ENCODE peak calls at places on chromosomes 3 and 15, in six cellular contexts. G is upper lobe of right lung; O is adrenal gland; V is ovary; D is CD8-positive, alpha-beta T cell; C is fibroblast of lung. S is an unnamed sample.

GRCh38 chr3:121998030-121998580 is 23.9 kb downstream of the ILDR1 start:
- DNase-seq in G (no peak), O (peak; percentile 33), V (no peak), D (no peak), C (peak; percentile 18), S (no peak)

GRCh38 chr3:98784666-98785600 is 21.8 kb downstream of the ST3GAL6 start:
- DNase-seq in G (no peak), O (no peak), V (no peak), D (no peak), C (peak; percentile 88), S (peak; percentile 22)

GRCh38 chr15:42163947-42164550 is 7.6 kb upstream of the PLA2G4F start:
- DNase-seq in G (no peak), O (peak; percentile 55), V (no peak), D (no peak), C (no peak), S (no peak)

GRCh38 chr3:99651561-99651960 is 13.2 kb downstream of the COL8A1 start:
- DNase-seq in G (no peak), O (peak; percentile 65), V (peak; percentile 31), D (no peak), C (peak; percentile 82), S (no peak)

GRCh38 chr15:38610748-38611147 is 46.1 kb upstream of the RASGRP1 start:
- DNase-seq in G (no peak), O (no peak), V (no peak), D (no peak), C (no peak), S (no peak)

GRCh38 chr3:60803156-60803555 is 448.1 kb downstream of the FHIT start:
- DNase-seq in G (no peak), O (no peak), V (no peak), D (no peak), C (no peak), S (no peak)

GRCh38 chr3:145903472-145904013 is 257.4 kb downstream of the PLOD2 start:
- DNase-seq in G (no peak), O (no peak), V (no peak), D (no peak), C (no peak), S (no peak)

GRCh38 chr3:16338124-16338523 is 73.1 kb downstream of the OXNAD1 start:
- DNase-seq in G (no peak), O (no peak), V (no peak), D (peak; percentile 64), C (no peak), S (no peak)

GRCh38 chr3:111913163-111913763 is 54.2 kb downstream of the PHLDB2 start:
- DNase-seq in G (no peak), O (no peak), V (no peak), D (no peak), C (no peak), S (no peak)

GRCh38 chr3:149333518-149333859 is at the start of gene TM4SF18:
- DNase-seq in G (no peak), O (no peak), V (no peak), D (no peak), C (no peak), S (no peak)

GRCh38 chr3:35263477-35263876 is 375.8 kb upstream of the ARPP21 start:
- DNase-seq in G (no peak), O (no peak), V (no peak), D (no peak), C (no peak), S (no peak)

GRCh38 chr3:153599685-153600084 is 437.7 kb downstream of the RAP2B start:
- DNase-seq in G (no peak), O (peak; percentile 23), V (no peak), D (no peak), C (peak; percentile 92), S (peak; percentile 71)

DNA sequence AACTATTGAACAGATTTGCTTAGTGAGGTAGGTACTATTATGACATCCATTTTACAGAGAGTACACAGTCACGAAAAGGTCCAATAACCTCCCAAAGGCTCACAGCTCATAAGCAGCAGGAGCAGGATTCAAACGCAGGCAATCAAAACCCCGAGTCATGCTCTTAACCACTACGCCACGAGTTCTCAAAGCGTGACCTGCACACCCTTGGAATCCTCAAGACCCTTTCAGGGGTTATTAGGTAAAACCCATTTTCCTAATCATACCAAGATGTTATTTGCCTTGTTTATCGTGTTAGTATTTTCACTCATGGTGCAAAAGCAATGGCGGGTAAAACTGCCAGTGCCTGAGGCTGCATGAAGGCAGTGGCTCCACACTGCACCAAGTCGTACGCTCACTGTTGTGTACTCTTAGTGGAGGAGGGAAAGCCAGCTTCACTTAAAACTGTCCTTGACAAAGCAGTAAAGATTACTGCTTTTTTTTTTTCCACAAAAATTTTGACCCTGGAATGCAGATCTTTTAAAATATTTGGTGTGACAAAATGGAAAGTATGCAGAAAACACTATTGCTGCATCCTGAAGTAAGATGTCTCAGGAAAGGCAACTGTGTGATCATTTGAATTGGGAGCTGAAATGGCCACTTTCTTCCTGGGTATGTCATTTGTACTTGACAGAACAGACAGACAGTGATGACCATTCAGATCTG is 96.1 kb downstream of the IGF2BP2 start:
- DNase-seq in G (no peak), O (no peak), V (no peak), D (no peak), C (no peak), S (peak; percentile 61)
- H3K27ac ChIP-seq in G (no peak overlapping the region), O (no peak overlapping the region), V (no peak overlapping the region), D (no peak overlapping the region), C (peak overlapping the region; percentile 65), S (peak overlapping the region; percentile 89)

GRCh38 chr3:191342391-191342790 is 12.1 kb upstream of the UTS2B start:
- DNase-seq in G (no peak), O (no peak), V (no peak), D (no peak), C (no peak), S (no peak)
- H3K4me1 ChIP-seq in G (peaks cover 58% of the 10 kb centered on the region), O (peaks cover 33% of the 10 kb centered on the region), V (peaks cover 19% of the 10 kb centered on the region), D (no peaks in the 10 kb centered on the region), C (peaks cover 2% of the 10 kb centered on the region), S (peaks cover 49% of the 10 kb centered on the region)

GRCh38 chr3:129614435-129614834 is 8.0 kb upstream of the PLXND1 start:
- DNase-seq in G (no peak), O (no peak), V (no peak), D (no peak), C (no peak), S (peak; percentile 45)

GRCh38 chr3:129611812-129612349 is 5.4 kb upstream of the PLXND1 start:
- DNase-seq in G (no peak), O (no peak), V (no peak), D (no peak), C (no peak), S (peak; percentile 97)

GRCh38 chr3:129613205-129613740 is 6.8 kb upstream of the PLXND1 start:
- DNase-seq in G (no peak), O (no peak), V (no peak), D (no peak), C (no peak), S (peak; percentile 23)

GRCh38 chr3:129611446-129611800 is 4.9 kb upstream of the PLXND1 start:
- DNase-seq in G (no peak), O (no peak), V (no peak), D (no peak), C (no peak), S (peak; percentile 84)

DNA sequence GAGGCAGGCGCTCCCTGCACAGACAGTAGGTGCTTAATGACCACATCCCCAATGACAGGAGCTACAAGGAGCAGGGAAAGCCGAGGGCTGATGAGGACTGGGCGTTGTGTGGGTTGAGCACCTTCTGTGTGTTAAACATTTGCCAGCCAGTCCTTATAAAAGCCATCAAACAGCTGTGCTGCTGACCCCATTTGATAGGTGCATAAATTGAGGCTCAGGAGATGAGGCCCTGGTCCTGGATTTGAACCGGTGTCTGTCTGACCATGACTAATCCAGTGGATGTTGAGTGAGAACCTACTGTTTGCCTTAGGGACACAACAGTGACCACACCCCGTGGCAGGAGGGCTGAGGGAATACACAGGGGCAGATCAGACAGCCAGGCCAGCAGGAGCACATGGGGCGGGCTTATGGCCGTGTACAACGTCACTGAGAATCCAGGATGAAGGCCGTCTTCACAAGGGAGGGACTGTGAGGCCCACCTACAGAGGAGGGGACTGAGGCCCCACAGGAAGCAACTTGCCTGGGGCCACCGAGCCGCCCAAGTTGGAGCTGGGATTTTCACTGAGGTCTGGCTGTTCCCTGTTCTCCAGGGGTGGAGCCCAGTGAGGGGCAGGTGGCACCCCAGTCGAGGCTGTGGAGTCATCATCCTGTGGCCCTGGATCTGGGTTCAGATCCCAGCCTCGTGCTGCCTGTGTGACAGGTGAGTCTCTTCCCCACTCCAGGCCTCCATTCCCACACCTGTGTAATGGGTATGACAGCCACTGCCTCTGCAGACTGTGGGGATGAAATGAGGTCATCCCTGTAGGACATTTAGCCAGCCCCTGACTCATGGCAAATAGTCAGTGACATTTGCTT is 6.1 kb upstream of the PLXND1 start:
- DNase-seq in G (no peak), O (no peak), V (no peak), D (no peak), C (no peak), S (peak; percentile 94)
- H3K27ac ChIP-seq in G (peak overlapping the region; percentile 75), O (no peak overlapping the region), V (no peak overlapping the region), D (no peak overlapping the region), C (no peak overlapping the region), S (peak overlapping the region; percentile 56)

GRCh38 chr15:48554112-48554511 is 91.4 kb downstream of the FBN1 start:
- DNase-seq in G (no peak), O (no peak), V (no peak), D (no peak), C (no peak), S (no peak)

GRCh38 chr15:48556159-48556897 is 89.2 kb downstream of the FBN1 start:
- DNase-seq in G (no peak), O (no peak), V (no peak), D (no peak), C (no peak), S (no peak)

GRCh38 chr15:48553559-48553958 is 92.0 kb downstream of the FBN1 start:
- DNase-seq in G (no peak), O (no peak), V (no peak), D (no peak), C (no peak), S (no peak)

GRCh38 chr15:48557335-48557734 is 88.2 kb downstream of the FBN1 start:
- DNase-seq in G (no peak), O (no peak), V (no peak), D (no peak), C (no peak), S (no peak)

GRCh38 chr15:48555244-48555804 is 90.2 kb downstream of the FBN1 start:
- DNase-seq in G (no peak), O (no peak), V (no peak), D (no peak), C (peak; percentile 73), S (no peak)
- H3K4me1 ChIP-seq in G (peaks cover 13% of the 10 kb centered on the region), O (no peaks in the 10 kb centered on the region), V (peaks cover 13% of the 10 kb centered on the region), D (no peaks in the 10 kb centered on the region), C (peaks cover 30% of the 10 kb centered on the region), S (peaks cover 65% of the 10 kb centered on the region)

GRCh38 chr3:11198495-11198894 is 44.2 kb downstream of the HRH1 start:
- DNase-seq in G (no peak), O (no peak), V (no peak), D (no peak), C (no peak), S (no peak)
- H3K27ac ChIP-seq in G (no peak overlapping the region), O (no peak overlapping the region), V (no peak overlapping the region), D (no peak overlapping the region), C (no peak overlapping the region), S (no peak overlapping the region)

DNA sequence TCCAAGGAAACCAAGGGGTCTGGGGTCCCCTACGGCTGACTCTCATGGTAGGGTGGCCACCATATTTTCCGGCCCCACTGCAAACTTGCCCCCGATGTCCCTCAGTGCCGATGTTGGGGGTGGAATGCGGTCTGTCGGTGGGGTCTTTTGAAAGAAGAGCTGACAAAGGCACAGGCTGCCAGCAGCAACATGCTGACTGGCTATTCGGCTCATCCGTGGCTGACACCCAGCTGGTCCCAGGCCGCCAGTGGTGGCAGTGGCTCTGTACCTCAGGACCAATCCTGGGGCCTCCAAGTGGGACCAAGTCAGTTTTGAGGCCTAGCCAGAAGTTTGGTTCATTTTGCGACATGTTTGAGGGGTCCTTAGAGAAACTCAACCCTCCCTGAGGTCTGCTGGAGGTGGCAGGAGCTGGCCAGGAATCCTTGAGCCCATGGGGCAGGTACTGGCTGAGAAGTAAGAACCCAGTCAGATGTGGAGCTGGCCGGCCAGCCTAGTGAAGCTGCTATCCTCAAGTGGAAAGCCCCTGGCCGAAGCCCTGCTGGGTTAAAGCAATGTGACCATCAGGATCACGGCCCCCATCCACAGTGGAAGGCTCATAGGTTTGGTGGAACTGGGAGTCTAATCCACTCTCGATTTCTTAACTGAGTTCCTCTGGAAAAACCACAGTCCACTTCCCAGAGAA is 17.8 kb downstream of the BMF start:
- DNase-seq in G (peak; percentile 53), O (no peak), V (no peak), D (no peak), C (no peak), S (peak; percentile 47)
- H3K4me1 ChIP-seq in G (peaks cover 59% of the 10 kb centered on the region), O (peaks cover 15% of the 10 kb centered on the region), V (peaks cover 50% of the 10 kb centered on the region), D (no peaks in the 10 kb centered on the region), C (peaks cover 39% of the 10 kb centered on the region), S (peaks cover 32% of the 10 kb centered on the region)

S was measured in osteoblast.